ENCODE peak calls at places on chromosomes 16 and 17, in seven cellular contexts. One of them, this sample, is unnamed.

GRCh38 chr16:80741716-80742115 is 62.7 kb downstream of the CDYL2 start:
- DNase-seq in GM12865: no peak
- DNase-seq in stimulated activated CD4-positive, alpha-beta T cell treated with anti-CD3 and anti-CD28 coated beads, Interleukin-2, amount 100 ng/mL, for 48 hours: no peak
- DNase-seq in coronary artery: no peak
- DNase-seq in sigmoid colon: no peak
- DNase-seq in Daoy: no peak
- DNase-seq in glutamatergic neuron: no peak
- DNase-seq in this sample: no peak

GRCh38 chr17:67725232-67726206 is 7.8 kb downstream of the NOL11 start:
- DNase-seq in GM12865: no peak
- DNase-seq in coronary artery: no peak
- DNase-seq in stimulated activated CD4-positive, alpha-beta T cell treated with anti-CD3 and anti-CD28 coated beads, Interleukin-2, amount 100 ng/mL, for 48 hours: no peak
- DNase-seq in glutamatergic neuron: no peak
- DNase-seq in Daoy: no peak
- DNase-seq in sigmoid colon: no peak
- DNase-seq in this sample: no peak

GRCh38 chr17:71975331-71975801 is 145.5 kb upstream of the SOX9 start:
- DNase-seq in glutamatergic neuron: no peak
- DNase-seq in sigmoid colon: peak; percentile 73
- DNase-seq in Daoy: peak; percentile 66
- DNase-seq in coronary artery: peak; percentile 82
- DNase-seq in GM12865: no peak
- DNase-seq in stimulated activated CD4-positive, alpha-beta T cell treated with anti-CD3 and anti-CD28 coated beads, Interleukin-2, amount 100 ng/mL, for 48 hours: no peak
- DNase-seq in this sample: no peak

GRCh38 chr16:87114832-87115231 is 202.4 kb downstream of the C16orf95 start:
- DNase-seq in Daoy: no peak
- DNase-seq in sigmoid colon: no peak
- DNase-seq in stimulated activated CD4-positive, alpha-beta T cell treated with anti-CD3 and anti-CD28 coated beads, Interleukin-2, amount 100 ng/mL, for 48 hours: no peak
- DNase-seq in glutamatergic neuron: no peak
- DNase-seq in GM12865: no peak
- DNase-seq in coronary artery: no peak
- DNase-seq in this sample: no peak

GRCh38 chr16:65124596-65124995 is 2.7 kb upstream of the CDH11 start:
- DNase-seq in coronary artery: no peak
- DNase-seq in Daoy: no peak
- DNase-seq in stimulated activated CD4-positive, alpha-beta T cell treated with anti-CD3 and anti-CD28 coated beads, Interleukin-2, amount 100 ng/mL, for 48 hours: no peak
- DNase-seq in glutamatergic neuron: no peak
- DNase-seq in sigmoid colon: no peak
- DNase-seq in GM12865: no peak
- DNase-seq in this sample: no peak

GRCh38 chr16:74922150-74923138 is 62.5 kb downstream of the WDR59 start:
- DNase-seq in stimulated activated CD4-positive, alpha-beta T cell treated with anti-CD3 and anti-CD28 coated beads, Interleukin-2, amount 100 ng/mL, for 48 hours: no peak
- DNase-seq in coronary artery: no peak
- DNase-seq in sigmoid colon: no peak
- DNase-seq in GM12865: no peak
- DNase-seq in glutamatergic neuron: no peak
- DNase-seq in Daoy: no peak
- DNase-seq in this sample: no peak

GRCh38 chr16:2719328-2720062 is 529 bp downstream of the PRSS27 start:
- DNase-seq in Daoy: no peak
- DNase-seq in GM12865: no peak
- DNase-seq in sigmoid colon: no peak
- DNase-seq in stimulated activated CD4-positive, alpha-beta T cell treated with anti-CD3 and anti-CD28 coated beads, Interleukin-2, amount 100 ng/mL, for 48 hours: no peak
- DNase-seq in coronary artery: no peak
- DNase-seq in glutamatergic neuron: no peak
- DNase-seq in this sample: no peak

GRCh38 chr17:27236710-27237315 is 57.1 kb upstream of the WSB1 start:
- DNase-seq in stimulated activated CD4-positive, alpha-beta T cell treated with anti-CD3 and anti-CD28 coated beads, Interleukin-2, amount 100 ng/mL, for 48 hours: peak; percentile 75
- DNase-seq in sigmoid colon: peak; percentile 87
- DNase-seq in GM12865: peak; percentile 83
- DNase-seq in coronary artery: no peak
- DNase-seq in glutamatergic neuron: peak; percentile 78
- DNase-seq in Daoy: peak; percentile 56
- DNase-seq in this sample: peak; percentile 40

GRCh38 chr16:29994613-29995329 is 646 bp downstream of the HIRIP3 start:
- DNase-seq in glutamatergic neuron: peak; percentile 56
- DNase-seq in stimulated activated CD4-positive, alpha-beta T cell treated with anti-CD3 and anti-CD28 coated beads, Interleukin-2, amount 100 ng/mL, for 48 hours: peak; percentile 69
- DNase-seq in GM12865: peak; percentile 31
- DNase-seq in coronary artery: no peak
- DNase-seq in Daoy: peak; percentile 69
- DNase-seq in sigmoid colon: peak; percentile 82
- DNase-seq in this sample: no peak

GRCh38 chr17:14793237-14793636 is 471.9 kb downstream of the PMP22 start:
- DNase-seq in stimulated activated CD4-positive, alpha-beta T cell treated with anti-CD3 and anti-CD28 coated beads, Interleukin-2, amount 100 ng/mL, for 48 hours: no peak
- DNase-seq in coronary artery: no peak
- DNase-seq in GM12865: no peak
- DNase-seq in Daoy: peak; percentile 58
- DNase-seq in sigmoid colon: no peak
- DNase-seq in glutamatergic neuron: no peak
- DNase-seq in this sample: no peak

GRCh38 chr17:64022631-64023063 is 2.2 kb upstream of the ICAM2 start:
- DNase-seq in coronary artery: no peak
- DNase-seq in glutamatergic neuron: no peak
- DNase-seq in Daoy: no peak
- DNase-seq in stimulated activated CD4-positive, alpha-beta T cell treated with anti-CD3 and anti-CD28 coated beads, Interleukin-2, amount 100 ng/mL, for 48 hours: no peak
- DNase-seq in sigmoid colon: peak; percentile 32
- DNase-seq in GM12865: no peak
- DNase-seq in this sample: no peak

GRCh38 chr17:54903375-54903774 is 2.7 kb downstream of the TOM1L1 start:
- DNase-seq in GM12865: no peak
- DNase-seq in Daoy: no peak
- DNase-seq in coronary artery: no peak
- DNase-seq in glutamatergic neuron: peak; percentile 24
- DNase-seq in sigmoid colon: no peak
- DNase-seq in stimulated activated CD4-positive, alpha-beta T cell treated with anti-CD3 and anti-CD28 coated beads, Interleukin-2, amount 100 ng/mL, for 48 hours: no peak
- DNase-seq in this sample: no peak